ENCODE peak calls at places on chromosomes 16 and 17, in five cellular contexts. One of them, this sample, is unnamed.

GRCh38 chr17:35368086-35368824 is 5.2 kb downstream of the SLFN11 start:
- DNase-seq in stimulated activated CD8-positive, alpha-beta memory T cell treated with anti-CD3 and anti-CD28 coated beads, Interleukin-7, amount 100 ng/mL, for 1 hour: no peak
- DNase-seq in occipital lobe: no peak
- DNase-seq in glomerular endothelial cell: no peak
- DNase-seq in A673: no peak
- DNase-seq in this sample: peak; percentile 22

GRCh38 chr16:16005725-16006124 is 56.3 kb downstream of the ABCC1 start:
- DNase-seq in occipital lobe: no peak
- DNase-seq in glomerular endothelial cell: no peak
- DNase-seq in A673: no peak
- DNase-seq in stimulated activated CD8-positive, alpha-beta memory T cell treated with anti-CD3 and anti-CD28 coated beads, Interleukin-7, amount 100 ng/mL, for 1 hour: no peak
- DNase-seq in this sample: no peak

GRCh38 chr17:16940116-16940881 is 31.6 kb downstream of the TNFRSF13B start:
- DNase-seq in occipital lobe: no peak
- DNase-seq in A673: peak; percentile 26
- DNase-seq in stimulated activated CD8-positive, alpha-beta memory T cell treated with anti-CD3 and anti-CD28 coated beads, Interleukin-7, amount 100 ng/mL, for 1 hour: no peak
- DNase-seq in glomerular endothelial cell: no peak
- DNase-seq in this sample: no peak

GRCh38 chr17:34378664-34379101 is 15.7 kb upstream of the CCL1 start:
- DNase-seq in stimulated activated CD8-positive, alpha-beta memory T cell treated with anti-CD3 and anti-CD28 coated beads, Interleukin-7, amount 100 ng/mL, for 1 hour: no peak
- DNase-seq in glomerular endothelial cell: no peak
- DNase-seq in occipital lobe: no peak
- DNase-seq in A673: no peak
- DNase-seq in this sample: no peak

GRCh38 chr17:57900991-57901743 is 51.3 kb upstream of the MRPS23 start:
- DNase-seq in A673: no peak
- DNase-seq in stimulated activated CD8-positive, alpha-beta memory T cell treated with anti-CD3 and anti-CD28 coated beads, Interleukin-7, amount 100 ng/mL, for 1 hour: no peak
- DNase-seq in glomerular endothelial cell: no peak
- DNase-seq in occipital lobe: no peak
- DNase-seq in this sample: no peak

GRCh38 chr16:86668136-86668535 is 89.8 kb downstream of the FOXL1 start:
- DNase-seq in stimulated activated CD8-positive, alpha-beta memory T cell treated with anti-CD3 and anti-CD28 coated beads, Interleukin-7, amount 100 ng/mL, for 1 hour: no peak
- DNase-seq in A673: peak; percentile 41
- DNase-seq in occipital lobe: no peak
- DNase-seq in glomerular endothelial cell: no peak
- DNase-seq in this sample: peak; percentile 77

GRCh38 chr16:77043076-77043475 is 147.9 kb upstream of the MON1B start:
- DNase-seq in A673: peak; percentile 21
- DNase-seq in stimulated activated CD8-positive, alpha-beta memory T cell treated with anti-CD3 and anti-CD28 coated beads, Interleukin-7, amount 100 ng/mL, for 1 hour: no peak
- DNase-seq in glomerular endothelial cell: no peak
- DNase-seq in occipital lobe: no peak
- DNase-seq in this sample: no peak

GRCh38 chr16:47461598-47462266 is 601 bp downstream of the PHKB start:
- DNase-seq in stimulated activated CD8-positive, alpha-beta memory T cell treated with anti-CD3 and anti-CD28 coated beads, Interleukin-7, amount 100 ng/mL, for 1 hour: no peak
- DNase-seq in glomerular endothelial cell: peak; percentile 36
- DNase-seq in A673: peak; percentile 40
- DNase-seq in occipital lobe: peak; percentile 20
- DNase-seq in this sample: peak; percentile 48

GRCh38 chr17:7842380-7842949 is 8.4 kb downstream of the KDM6B start:
- DNase-seq in glomerular endothelial cell: no peak
- DNase-seq in occipital lobe: peak; percentile 61
- DNase-seq in A673: peak; percentile 76
- DNase-seq in stimulated activated CD8-positive, alpha-beta memory T cell treated with anti-CD3 and anti-CD28 coated beads, Interleukin-7, amount 100 ng/mL, for 1 hour: peak; percentile 87
- DNase-seq in this sample: peak; percentile 97

GRCh38 chr16:22300427-22301071 is 3.3 kb downstream of the POLR3E start:
- DNase-seq in stimulated activated CD8-positive, alpha-beta memory T cell treated with anti-CD3 and anti-CD28 coated beads, Interleukin-7, amount 100 ng/mL, for 1 hour: no peak
- DNase-seq in A673: peak; percentile 60
- DNase-seq in occipital lobe: peak; percentile 50
- DNase-seq in glomerular endothelial cell: no peak
- DNase-seq in this sample: peak; percentile 62

GRCh38 chr17:11950771-11951519 is 46.3 kb downstream of the ZNF18 start:
- DNase-seq in stimulated activated CD8-positive, alpha-beta memory T cell treated with anti-CD3 and anti-CD28 coated beads, Interleukin-7, amount 100 ng/mL, for 1 hour: no peak
- DNase-seq in A673: no peak
- DNase-seq in glomerular endothelial cell: no peak
- DNase-seq in occipital lobe: no peak
- DNase-seq in this sample: no peak

GRCh38 chr16:85423631-85424030 is 189.5 kb upstream of the GSE1 start:
- DNase-seq in A673: no peak
- DNase-seq in stimulated activated CD8-positive, alpha-beta memory T cell treated with anti-CD3 and anti-CD28 coated beads, Interleukin-7, amount 100 ng/mL, for 1 hour: no peak
- DNase-seq in occipital lobe: no peak
- DNase-seq in glomerular endothelial cell: no peak
- DNase-seq in this sample: no peak

GRCh38 chr17:32929588-32929987 is 1.6 kb downstream of the TMEM98 start:
- DNase-seq in A673: no peak
- DNase-seq in occipital lobe: no peak
- DNase-seq in glomerular endothelial cell: no peak
- DNase-seq in stimulated activated CD8-positive, alpha-beta memory T cell treated with anti-CD3 and anti-CD28 coated beads, Interleukin-7, amount 100 ng/mL, for 1 hour: no peak
- DNase-seq in this sample: no peak

GRCh38 chr17:38919316-38920078 is 5.9 kb upstream of the LASP1NB start:
- DNase-seq in A673: no peak
- DNase-seq in stimulated activated CD8-positive, alpha-beta memory T cell treated with anti-CD3 and anti-CD28 coated beads, Interleukin-7, amount 100 ng/mL, for 1 hour: no peak
- DNase-seq in glomerular endothelial cell: no peak
- DNase-seq in occipital lobe: no peak
- DNase-seq in this sample: no peak

This sample was measured in IMR-90.